ENCODE peak calls at places on chromosomes 12 and 14, in four cellular contexts. F is HCT116, L is breast epithelium, V is K562. N is an unnamed sample. For H3K4me1, the result is how much of the 10 kb centered on the place peaks cover.

GRCh38 chr12:47777151-47777550 is 4.1 kb downstream of the SLC48A1 start:
- DNase-seq in F (no peak), L (no peak), V (no peak), N (no peak)

GRCh38 chr12:19018302-19018980 is 111.1 kb upstream of the PLEKHA5 start:
- DNase-seq in F (no peak), L (no peak), V (no peak), N (peak)

GRCh38 chr12:124774462-124775167 is 89.0 kb downstream of the SCARB1 start:
- DNase-seq in F (no peak), L (no peak), V (no peak), N (no peak)

GRCh38 chr12:108199111-108199510 is 70.0 kb downstream of the WSCD2 start:
- DNase-seq in F (no peak), L (no peak), V (no peak), N (no peak)

GRCh38 chr12:32419520-32419960 is 20.2 kb downstream of the FGD4 start:
- DNase-seq in F (no peak), L (no peak), V (no peak), N (no peak)

GRCh38 chr12:65504417-65504816 is 225.9 kb downstream of the MSRB3 start:
- DNase-seq in F (no peak), L (no peak), V (no peak), N (no peak)

GRCh38 chr12:94980577-94980976 is 22.9 kb downstream of the NDUFA12 start:
- DNase-seq in F (no peak), L (no peak), V (no peak), N (peak)

GRCh38 chr12:127145929-127146789 is 1120.8 kb upstream of the TMEM132C start:
- DNase-seq in F (peak), L (no peak), V (peak), N (no peak)

GRCh38 chr12:116654216-116654743 is 83.6 kb downstream of the SPRING1 start:
- DNase-seq in F (no peak), L (no peak), V (no peak), N (no peak)
- TF ChIP-seq POLR2AphosphoS5 in F (no peak), L (no peak), V (no peak), N (no peak)

GRCh38 chr14:68797180-68797670 is 4.4 kb upstream of the ZFP36L1 start:
- DNase-seq in F (no peak), L (no peak), V (peak), N (no peak)
- H3K4me1 ChIP-seq in F (under half), L (under half), V (under half), N (under half)

DNA sequence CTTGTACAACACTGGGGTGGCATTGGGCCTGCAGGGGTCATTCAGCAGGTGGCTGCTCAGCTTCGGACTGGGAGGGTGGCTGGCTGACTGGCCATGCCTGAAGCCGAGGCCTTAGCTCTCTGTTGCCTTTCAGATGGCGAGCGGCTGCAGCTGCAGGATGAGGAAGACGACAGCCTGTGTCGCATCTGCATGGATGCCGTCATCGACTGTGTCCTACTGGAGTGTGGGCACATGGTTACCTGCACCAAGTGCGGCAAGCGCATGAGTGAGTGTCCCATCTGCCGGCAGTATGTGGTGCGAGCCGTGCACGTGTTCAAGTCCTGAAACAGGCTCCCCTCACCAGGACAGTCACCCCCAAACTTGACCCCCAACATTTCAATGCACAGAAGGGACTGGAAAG is 23.3 kb downstream of the RNF34 start:
- DNase-seq in F (no peak), L (no peak), V (no peak), N (no peak)
- TF ChIP-seq POLR2AphosphoS5 in F (no peak), L (no peak), V (no peak), N (no peak)

DNA sequence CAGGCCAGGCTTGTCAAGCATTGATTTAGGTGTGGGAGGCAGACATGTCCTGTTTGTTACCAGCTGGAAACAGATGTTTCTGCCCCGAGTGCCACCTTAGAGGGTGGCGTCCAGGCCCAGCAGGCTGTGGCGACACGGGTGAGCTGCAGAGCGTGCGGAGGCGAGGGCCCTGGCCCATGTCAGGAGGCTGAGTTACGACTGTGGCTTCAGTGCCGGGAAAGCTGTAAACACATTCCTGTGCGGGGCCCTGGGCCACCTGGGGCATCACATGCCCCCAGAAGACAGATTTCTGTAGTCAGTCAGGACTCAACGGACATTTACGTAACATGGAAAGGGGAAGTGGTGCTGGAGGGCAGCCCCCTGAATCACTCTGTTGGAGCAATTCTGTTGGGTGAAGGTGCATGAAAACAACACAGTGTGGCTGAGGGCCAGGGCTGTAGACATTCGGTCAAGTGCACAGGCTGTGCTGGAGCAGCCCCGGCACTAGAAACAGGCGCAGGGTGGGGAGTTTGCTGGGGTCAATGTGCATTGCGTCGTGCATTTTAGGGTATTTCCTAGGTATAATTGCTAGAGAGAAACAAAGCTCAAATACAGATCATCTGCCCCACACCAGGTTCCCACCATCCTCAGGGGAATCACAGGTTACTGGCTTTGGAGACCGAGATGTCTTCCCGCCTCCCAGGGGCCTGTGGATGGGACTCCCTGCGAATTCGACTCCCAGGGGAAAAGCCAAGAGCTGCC is 291.8 kb downstream of the TMEM121 start:
- DNase-seq in F (no peak), L (no peak), V (no peak), N (no peak)
- H3K4me1 ChIP-seq in F (under half), L (under half), V (under half), N (under half)

DNA sequence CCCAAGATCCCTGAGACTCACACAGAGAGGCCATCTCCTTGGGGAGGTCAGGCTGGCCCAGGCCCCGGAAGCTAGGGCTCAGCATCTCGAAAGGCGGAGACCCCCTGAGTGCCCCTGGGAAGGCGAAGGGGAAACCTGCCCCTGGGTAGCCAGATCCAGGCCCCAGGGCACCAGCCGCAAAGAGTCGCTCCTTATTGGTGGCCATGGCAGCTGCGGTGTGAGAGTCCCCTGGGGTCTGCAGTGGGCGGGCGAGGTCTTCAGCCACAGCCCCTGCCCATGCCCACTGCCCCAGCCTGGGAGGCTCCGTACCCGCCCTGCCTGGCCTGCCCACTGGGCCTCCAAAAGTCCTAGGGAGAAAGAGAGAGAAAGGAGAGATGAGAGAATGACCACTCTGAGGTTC is 4.7 kb downstream of the RARG start:
- DNase-seq in F (no peak), L (no peak), V (no peak), N (no peak)
- TF ChIP-seq POLR2AphosphoS5 in F (no peak), L (no peak), V (no peak), N (no peak)